ENCODE peak calls at places on chromosome 10, in six cellular contexts. E, U, B, Y, P and K are unnamed samples.

GRCh38 chr10:30155401-30155800 is 96.0 kb upstream of the JCAD start:
- DNase-seq in E (no peak), U (no peak), B (no peak), Y (no peak), P (no peak), K (no peak)

GRCh38 chr10:70459771-70460490 is 18.4 kb upstream of the NODAL start:
- DNase-seq in E (no peak), U (no peak), B (no peak), Y (no peak), P (no peak), K (no peak)

GRCh38 chr10:123999956-124000615 is 93.3 kb downstream of the CHST15 start:
- DNase-seq in E (peak; percentile 1), U (no peak), B (no peak), Y (no peak), P (no peak), K (no peak)

GRCh38 chr10:79245539-79246208 is 101.6 kb upstream of the PPIF start:
- DNase-seq in E (no peak), U (peak; percentile 12), B (no peak), Y (no peak), P (no peak), K (no peak)

GRCh38 chr10:17640331-17640816 is 3.6 kb upstream of the STAM start:
- DNase-seq in E (no peak), U (no peak), B (no peak), Y (no peak), P (no peak), K (no peak)

GRCh38 chr10:84701321-84701720 is 372.9 kb downstream of the CCSER2 start:
- DNase-seq in E (no peak), U (no peak), B (no peak), Y (no peak), P (no peak), K (no peak)

GRCh38 chr10:98226508-98227144 is 41.4 kb downstream of the LOXL4 start:
- DNase-seq in E (no peak), U (no peak), B (no peak), Y (no peak), P (no peak), K (no peak)

GRCh38 chr10:4194231-4194630 is 409.2 kb upstream of the KLF6 start:
- DNase-seq in E (no peak), U (no peak), B (no peak), Y (no peak), P (no peak), K (no peak)

GRCh38 chr10:114274616-114275453 is 35.8 kb downstream of the VWA2 start:
- DNase-seq in E (no peak), U (no peak), B (no peak), Y (no peak), P (no peak), K (no peak)

GRCh38 chr10:69816963-69817605 is 15.4 kb downstream of the COL13A1 start:
- DNase-seq in E (no peak), U (no peak), B (no peak), Y (no peak), P (no peak), K (no peak)

GRCh38 chr10:59372543-59372942 is 10.2 kb upstream of the FAM13C start:
- DNase-seq in E (no peak), U (no peak), B (no peak), Y (no peak), P (no peak), K (no peak)

GRCh38 chr10:33698028-33698427 is 363.6 kb upstream of the NRP1 start:
- DNase-seq in E (no peak), U (no peak), B (no peak), Y (no peak), P (no peak), K (no peak)

GRCh38 chr10:132058111-132058745 is 7.5 kb upstream of the JAKMIP3 start:
- DNase-seq in E (no peak), U (no peak), B (no peak), Y (peak; percentile 50), P (no peak), K (no peak)

GRCh38 chr10:15548331-15548730 is 171.4 kb downstream of the ITGA8 start:
- DNase-seq in E (no peak), U (no peak), B (no peak), Y (no peak), P (no peak), K (no peak)

GRCh38 chr10:113627836-113628235 is 36.0 kb downstream of the NRAP start:
- DNase-seq in E (no peak), U (no peak), B (no peak), Y (no peak), P (no peak), K (no peak)

GRCh38 chr10:36086976-36087726 is 445.1 kb upstream of the FZD8 start:
- DNase-seq in E (no peak), U (no peak), B (no peak), Y (no peak), P (no peak), K (no peak)

GRCh38 chr10:4267084-4267774 is 482.2 kb upstream of the KLF6 start:
- DNase-seq in E (no peak), U (no peak), B (no peak), Y (no peak), P (no peak), K (no peak)

GRCh38 chr10:43137971-43138756 is at the start of gene CSGALNACT2:
- DNase-seq in E (peak; percentile 87), U (peak; percentile 86), B (peak; percentile 64), Y (peak; percentile 92), P (peak; percentile 79), K (peak; percentile 89)

GRCh38 chr10:103713676-103714075 is 141.7 kb downstream of the SH3PXD2A start:
- DNase-seq in E (no peak), U (no peak), B (no peak), Y (no peak), P (no peak), K (no peak)

GRCh38 chr10:58996063-58996462 is 180.4 kb upstream of the PHYHIPL start:
- DNase-seq in E (no peak), U (no peak), B (no peak), Y (no peak), P (no peak), K (no peak)

GRCh38 chr10:43265799-43266721 is 805 bp downstream of the RASGEF1A start:
- DNase-seq in E (peak; percentile 46), U (no peak), B (peak; percentile 48), Y (no peak), P (no peak), K (peak; percentile 76)

GRCh38 chr10:50623299-50624153 is at the start of gene SGMS1:
- DNase-seq in E (peak; percentile 80), U (peak; percentile 91), B (peak; percentile 51), Y (peak; percentile 92), P (peak; percentile 73), K (peak; percentile 75)

DNA sequence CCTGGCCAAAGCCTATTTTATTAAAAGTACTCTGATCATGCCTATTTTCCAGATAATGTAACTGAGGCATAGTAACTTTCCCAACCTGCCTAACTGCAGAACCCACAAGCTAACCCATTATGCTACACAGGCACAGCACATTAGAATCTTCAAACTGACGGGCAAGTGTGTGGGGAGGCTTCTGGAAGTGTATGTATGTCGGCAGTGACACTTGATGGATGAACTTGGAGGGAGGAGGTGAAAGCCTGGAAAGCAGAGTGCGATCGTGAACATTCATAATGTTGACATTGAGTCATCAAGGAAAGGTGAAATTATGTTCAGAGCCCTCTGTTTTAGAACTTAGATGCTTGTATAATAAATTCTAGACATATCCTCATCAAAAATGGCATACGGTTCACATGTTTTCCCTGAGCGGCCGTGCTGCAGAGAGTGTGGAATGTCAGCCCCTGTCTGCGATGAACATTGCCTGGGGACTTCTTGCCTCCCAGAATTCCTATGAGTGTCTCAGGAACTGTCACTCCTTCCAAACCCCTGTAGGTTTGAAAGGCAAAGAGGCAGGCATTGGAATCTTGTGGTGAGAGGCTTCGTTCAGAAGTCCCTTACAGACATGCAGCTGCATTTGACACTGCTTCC is 102.4 kb downstream of the SLIT1 start:
- DNase-seq in E (no peak), U (no peak), B (no peak), Y (no peak), P (no peak), K (no peak)
- H3K27me3 ChIP-seq in E (no peaks in the 10 kb centered on the region), U (peaks cover 17% of the 10 kb centered on the region), B (peaks cover 6% of the 10 kb centered on the region), Y (peaks cover 10% of the 10 kb centered on the region), P (peaks cover 4% of the 10 kb centered on the region), K (peaks cover 7% of the 10 kb centered on the region)

DNA sequence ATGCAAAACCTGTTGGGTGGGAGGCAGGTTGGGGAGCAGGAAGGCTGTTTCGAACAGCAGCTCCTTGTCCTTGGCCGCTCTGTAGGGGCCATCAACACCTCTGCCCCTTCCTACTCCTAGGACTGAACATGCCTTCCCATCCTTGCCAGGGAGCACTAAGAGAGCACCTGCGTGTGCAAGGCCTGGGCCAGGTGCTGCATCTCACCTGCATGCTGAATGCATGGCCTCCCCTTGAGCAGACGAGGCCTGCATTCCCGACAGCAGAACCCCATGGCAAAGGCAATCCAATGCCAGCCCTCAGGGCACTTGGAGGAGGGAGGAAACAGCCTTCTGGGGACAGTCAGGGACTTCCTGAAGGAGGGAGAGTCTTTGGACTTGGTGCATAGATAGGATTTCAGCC is 11.0 kb downstream of the VSIR start:
- DNase-seq in E (no peak), U (no peak), B (no peak), Y (no peak), P (no peak), K (no peak)
- H3K4me1 ChIP-seq in E (peaks cover 93% of the 10 kb centered on the region), U (peaks cover 84% of the 10 kb centered on the region), B (peaks cover 67% of the 10 kb centered on the region), Y (no peaks in the 10 kb centered on the region), P (peaks cover 5% of the 10 kb centered on the region), K (peaks cover 93% of the 10 kb centered on the region)

GRCh38 chr10:100828744-100829102 is 83.3 kb downstream of the PAX2 start:
- DNase-seq in E (peak; percentile 30), U (no peak), B (no peak), Y (peak; percentile 40), P (no peak), K (no peak)

GRCh38 chr10:100829933-100830727 is 82.6 kb upstream of the SLF2 start:
- DNase-seq in E (no peak), U (no peak), B (no peak), Y (peak; percentile 53), P (no peak), K (no peak)

GRCh38 chr10:100827819-100828743 is 82.7 kb downstream of the PAX2 start:
- DNase-seq in E (peak; percentile 26), U (peak; percentile 35), B (no peak), Y (peak; percentile 62), P (no peak), K (no peak)

GRCh38 chr10:100830728-100831110 is 82.0 kb upstream of the SLF2 start:
- DNase-seq in E (no peak), U (no peak), B (no peak), Y (no peak), P (no peak), K (no peak)

DNA sequence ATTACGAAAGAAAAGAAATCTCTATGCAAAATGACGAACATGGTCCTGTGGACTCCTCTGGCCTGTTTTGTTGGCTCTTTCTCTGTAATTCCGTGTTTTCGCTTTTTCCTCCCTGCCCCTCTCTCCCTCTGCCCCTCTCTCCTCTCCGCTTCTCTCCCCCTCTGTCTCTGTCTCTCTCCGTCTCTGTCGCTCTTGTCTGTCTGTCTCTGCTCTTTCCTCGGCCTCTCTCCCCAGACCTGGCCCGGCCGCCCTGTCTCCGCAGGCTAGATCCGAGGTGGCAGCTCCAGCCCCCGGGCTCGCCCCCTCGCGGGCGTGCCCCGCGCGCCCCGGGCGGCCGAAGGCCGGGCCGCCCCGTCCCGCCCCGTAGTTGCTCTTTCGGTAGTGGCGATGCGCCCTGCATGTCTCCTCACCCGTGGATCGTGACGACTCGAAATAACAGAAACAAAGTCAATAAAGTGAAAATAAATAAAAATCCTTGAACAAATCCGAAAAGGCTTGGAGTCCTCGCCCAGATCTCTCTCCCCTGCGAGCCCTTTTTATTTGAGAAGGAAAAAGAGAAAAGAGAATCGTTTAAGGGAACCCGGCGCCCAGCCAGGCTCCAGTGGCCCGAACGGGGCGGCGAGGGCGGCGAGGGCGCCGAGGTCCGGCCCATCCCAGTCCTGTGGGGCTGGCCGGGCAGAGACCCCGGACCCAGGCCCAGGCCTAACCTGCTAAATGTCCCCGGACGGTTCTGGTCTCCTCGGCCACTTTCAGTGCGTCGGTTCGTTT is 83.5 kb upstream of the SLF2 start:
- DNase-seq in E (no peak), U (no peak), B (no peak), Y (no peak), P (no peak), K (no peak)
- H3K27me3 ChIP-seq in E (peaks cover 58% of the 10 kb centered on the region), U (peaks cover 100% of the 10 kb centered on the region), B (peaks cover 12% of the 10 kb centered on the region), Y (peaks cover 81% of the 10 kb centered on the region), P (peaks cover 88% of the 10 kb centered on the region), K (peaks cover 61% of the 10 kb centered on the region)

GRCh38 chr10:71747039-71747807 is 26.1 kb downstream of the VSIR start:
- DNase-seq in E (no peak), U (peak; percentile 14), B (no peak), Y (no peak), P (no peak), K (no peak)
- H3K4me1 ChIP-seq in E (peaks cover 100% of the 10 kb centered on the region), U (peaks cover 68% of the 10 kb centered on the region), B (no peaks in the 10 kb centered on the region), Y (no peaks in the 10 kb centered on the region), P (no peaks in the 10 kb centered on the region), K (peaks cover 99% of the 10 kb centered on the region)